ENCODE peak calls at places on chromosome 17, in five cellular contexts. B is activated CD4-positive, alpha-beta T cell treated with anti-CD3 and anti-CD28 coated beads for 1 hour; O is gastrocnemius medialis; P is nucleus accumbens; W is glutamatergic neuron. U is an unnamed sample.

GRCh38 chr17:77859035-77859360 is 99.5 kb upstream of the TNRC6C start:
- DNase-seq in W (peak), B (no peak), P (no peak), O (no peak), U (no peak)

GRCh38 chr17:27354491-27355081 is 60.7 kb downstream of the WSB1 start:
- DNase-seq in W (no peak), B (no peak), P (no peak), O (no peak), U (no peak)

GRCh38 chr17:80105762-80106161 is 4.4 kb downstream of the GAA start:
- DNase-seq in O (no peak), P (peak), W (no peak), B (no peak), U (no peak)

GRCh38 chr17:15354256-15354655 is 12.9 kb upstream of the TEKT3 start:
- DNase-seq in O (no peak), P (no peak), W (no peak), B (no peak), U (no peak)

GRCh38 chr17:27577124-27577761 is 53.7 kb upstream of the LGALS9 start:
- DNase-seq in O (peak), B (no peak), W (peak), P (peak), U (peak)

GRCh38 chr17:77280304-77280910 is 139.6 kb downstream of the SEC14L1 start:
- DNase-seq in O (no peak), W (no peak), B (no peak), P (no peak), U (no peak)

GRCh38 chr17:33647976-33648375 is 354.9 kb upstream of the ASIC2 start:
- DNase-seq in O (no peak), W (peak), B (no peak), P (peak), U (no peak)

GRCh38 chr17:58308173-58308984 is 20.2 kb downstream of the TSPOAP1 start:
- DNase-seq in B (no peak), O (no peak), W (peak), P (no peak), U (no peak)

GRCh38 chr17:50297407-50297865 is 23.2 kb downstream of the TMEM92 start:
- DNase-seq in O (peak), W (peak), B (peak), P (peak), U (no peak)

GRCh38 chr17:2376107-2376506 is 24.8 kb downstream of the MNT start:
- DNase-seq in O (no peak), B (no peak), P (no peak), W (no peak), U (no peak)

GRCh38 chr17:17029938-17030337 is 12.3 kb upstream of the MPRIP start:
- DNase-seq in B (no peak), W (peak), P (no peak), O (no peak), U (no peak)

GRCh38 chr17:5434984-5435383 is 4.0 kb downstream of the C1QBP start:
- DNase-seq in B (no peak), P (no peak), O (no peak), W (no peak), U (no peak)

GRCh38 chr17:42608692-42609181 is 437 bp downstream of the RETREG3 start:
- DNase-seq in W (no peak), O (no peak), P (peak), B (no peak), U (no peak)

GRCh38 chr17:42016411-42016831 is 818 bp downstream of the DNAJC7 start:
- DNase-seq in P (no peak), B (no peak), O (no peak), W (no peak), U (no peak)

GRCh38 chr17:49969794-49970389 is 902 bp downstream of the DLX4 start:
- DNase-seq in W (no peak), P (no peak), O (no peak), B (no peak), U (no peak)

GRCh38 chr17:65855245-65855644 is 293.8 kb upstream of the AXIN2 start:
- DNase-seq in O (no peak), P (no peak), W (no peak), B (no peak), U (no peak)

GRCh38 chr17:17151962-17152361 is 54.2 kb downstream of the PLD6 start:
- DNase-seq in P (peak), B (no peak), O (peak), W (no peak), U (peak)

GRCh38 chr17:76195281-76196096 is 44.8 kb downstream of the RNF157 start:
- DNase-seq in O (no peak), P (no peak), W (no peak), B (no peak), U (no peak)

GRCh38 chr17:81114694-81115093 is 50.6 kb upstream of the PVALEF start:
- DNase-seq in W (no peak), P (peak), B (no peak), O (no peak), U (no peak)

GRCh38 chr17:28726912-28727726 is 1.1 kb upstream of the TLCD1 start:
- DNase-seq in O (peak), P (peak), B (peak), W (peak), U (peak)

GRCh38 chr17:66190738-66191606 is 961 bp downstream of the CEP112 start:
- DNase-seq in P (no peak), O (no peak), B (no peak), W (no peak), U (no peak)

GRCh38 chr17:50946891-50947843 is 81.0 kb upstream of the TOB1 start:
- DNase-seq in B (no peak), W (no peak), O (no peak), P (no peak), U (no peak)

GRCh38 chr17:81128774-81129173 is 36.5 kb upstream of the PVALEF start:
- DNase-seq in O (no peak), B (no peak), W (no peak), P (peak), U (peak)

GRCh38 chr17:64687959-64688358 is 25.9 kb upstream of the SMURF2 start:
- DNase-seq in B (no peak), O (no peak), P (no peak), W (no peak), U (no peak)

GRCh38 chr17:35898283-35899070 is 18.3 kb upstream of the CCL5 start:
- DNase-seq in P (no peak), W (no peak), O (no peak), B (no peak), U (no peak)

GRCh38 chr17:12667299-12667958 is 1.7 kb downstream of the MYOCD start:
- DNase-seq in B (no peak), P (no peak), O (no peak), W (no peak), U (no peak)

GRCh38 chr17:37133131-37133530 is 184.4 kb downstream of the AATF start:
- DNase-seq in W (no peak), B (no peak), O (no peak), P (no peak), U (no peak)